ENCODE peak calls at places on chromosome 9, in nine cellular contexts. U is upper lobe of right lung; N is GM12864; D is HFF-Myc; E is CD8-positive, alpha-beta T cell; S is AG09319; B is heart left ventricle; F is adrenal gland; J is A549. V is an unnamed sample.
A peak's percentile ranks its signal among the peaks of the same experiment; 100 is the strongest.

GRCh38 chr9:71509054-71509453 is 259.3 kb downstream of the CEMIP2 start:
- DNase-seq in E (no peak), F (no peak), S (no peak), U (no peak), N (no peak), B (no peak), D (no peak), J (peak; percentile 5), V (no peak)

GRCh38 chr9:80995759-80996158 is 693.6 kb downstream of the TLE1 start:
- DNase-seq in U (no peak), B (no peak), J (peak; percentile 2), F (no peak), N (no peak), S (no peak), E (no peak), D (peak; percentile 22), V (no peak)

GRCh38 chr9:118659011-118659410 is 710.2 kb downstream of the BRINP1 start:
- DNase-seq in N (no peak), D (no peak), U (no peak), J (no peak), S (no peak), B (no peak), F (no peak), E (no peak), V (no peak)

GRCh38 chr9:15693701-15694100 is 140.9 kb downstream of the CCDC171 start:
- DNase-seq in E (no peak), B (no peak), N (no peak), F (no peak), U (no peak), S (no peak), D (no peak), J (no peak), V (no peak)

GRCh38 chr9:110599468-110599867 is 19.9 kb upstream of the SVEP1 start:
- DNase-seq in B (no peak), U (no peak), J (no peak), F (no peak), E (no peak), S (no peak), N (no peak), D (no peak), V (no peak)

GRCh38 chr9:92257327-92257726 is 36.2 kb downstream of the IARS1 start:
- DNase-seq in F (no peak), N (no peak), U (no peak), B (no peak), S (no peak), E (no peak), J (no peak), D (no peak), V (no peak)

GRCh38 chr9:69155341-69156030 is 18.6 kb upstream of the TJP2 start:
- DNase-seq in N (no peak), E (no peak), F (no peak), B (no peak), S (no peak), J (no peak), D (no peak), U (no peak), V (peak; percentile 65)

GRCh38 chr9:101119206-101119819 is 90.8 kb downstream of the PLPPR1 start:
- DNase-seq in E (no peak), D (no peak), S (no peak), F (peak; percentile 49), U (peak; percentile 74), B (peak; percentile 57), N (no peak), J (peak; percentile 58), V (peak; percentile 47)

GRCh38 chr9:83505282-83505681 is 32.9 kb downstream of the FRMD3 start:
- DNase-seq in J (no peak), N (no peak), U (no peak), D (no peak), E (no peak), S (no peak), B (no peak), F (no peak), V (no peak)

GRCh38 chr9:88976186-88976887 is 14.9 kb upstream of the S1PR3 start:
- DNase-seq in S (no peak), D (no peak), F (no peak), J (no peak), N (no peak), U (no peak), E (no peak), B (no peak), V (no peak)

GRCh38 chr9:93896496-93897033 is 58.6 kb downstream of the BARX1 start:
- DNase-seq in S (no peak), D (no peak), E (no peak), F (no peak), N (no peak), U (peak; percentile 45), J (no peak), B (no peak), V (no peak)

GRCh38 chr9:115944166-115944948 is 209.2 kb upstream of the PAPPA start:
- DNase-seq in U (peak; percentile 75), J (peak; percentile 100), E (no peak), F (peak; percentile 39), N (no peak), D (peak; percentile 99), B (peak; percentile 69), S (peak; percentile 100), V (no peak)

GRCh38 chr9:123250504-123250903 is 17.9 kb downstream of the STRBP start:
- DNase-seq in J (no peak), E (no peak), S (no peak), U (no peak), F (no peak), N (no peak), D (no peak), B (no peak), V (no peak)

GRCh38 chr9:95506438-95506691 is 10.4 kb downstream of the PTCH1 start:
- DNase-seq in J (peak; percentile 36), N (no peak), F (peak; percentile 37), U (no peak), B (no peak), D (no peak), E (peak; percentile 32), S (no peak), V (peak; percentile 80)
- TF ChIP-seq CTCF in J (no peak), N (no peak), F (no peak), U (no peak), B (no peak), D (no peak), E (no peak), S (no peak), V (no peak)

GRCh38 chr9:73738741-73739530 is 587.3 kb downstream of the ANXA1 start:
- DNase-seq in S (peak; percentile 32), B (no peak), U (no peak), D (no peak), F (no peak), N (no peak), J (no peak), E (no peak), V (no peak)

GRCh38 chr9:73742412-73742811 is 590.7 kb downstream of the ANXA1 start:
- DNase-seq in S (no peak), J (no peak), D (no peak), U (no peak), N (no peak), B (no peak), F (no peak), E (no peak), V (no peak)

GRCh38 chr9:73743826-73744225 is 592.2 kb downstream of the ANXA1 start:
- DNase-seq in U (no peak), F (no peak), E (no peak), B (no peak), S (no peak), N (no peak), D (no peak), J (no peak), V (no peak)

GRCh38 chr9:73745598-73745997 is 593.9 kb downstream of the ANXA1 start:
- DNase-seq in B (no peak), E (no peak), U (no peak), N (no peak), F (no peak), D (no peak), J (no peak), S (no peak), V (no peak)

DNA sequence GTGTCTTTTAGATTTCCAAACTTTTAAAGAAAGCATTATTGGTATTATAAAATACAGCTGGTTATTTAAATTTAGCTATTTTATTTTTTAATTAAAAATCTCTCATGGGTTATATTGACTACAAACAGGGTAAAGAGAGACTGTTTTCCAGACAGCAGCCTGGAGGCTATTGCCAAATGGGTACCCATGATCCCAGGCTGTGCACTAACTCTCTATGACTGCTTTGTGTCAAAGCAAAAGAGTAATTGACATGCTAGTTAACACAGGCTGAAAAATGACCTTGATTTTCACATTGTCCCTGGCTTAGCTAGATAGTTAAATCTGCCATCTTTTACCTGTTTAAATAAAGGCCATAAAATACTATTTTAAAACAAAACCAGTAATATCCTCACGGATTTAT is 589.7 kb downstream of the ANXA1 start:
- DNase-seq in D (no peak), J (no peak), E (no peak), N (no peak), S (no peak), F (no peak), B (no peak), U (no peak), V (no peak)
- TF ChIP-seq CTCF in D (no peak), J (no peak), E (no peak), N (no peak), S (no peak), F (no peak), B (no peak), U (no peak), V (no peak)

GRCh38 chr9:131395745-131396479 is 2.0 kb downstream of the PRRC2B start:
- DNase-seq in B (no peak), D (no peak), U (no peak), S (no peak), F (no peak), J (no peak), E (no peak), N (no peak), V (no peak)
- TF ChIP-seq CTCF in B (no peak), D (no peak), U (no peak), S (no peak), F (no peak), J (no peak), E (no peak), N (no peak), V (no peak)

DNA sequence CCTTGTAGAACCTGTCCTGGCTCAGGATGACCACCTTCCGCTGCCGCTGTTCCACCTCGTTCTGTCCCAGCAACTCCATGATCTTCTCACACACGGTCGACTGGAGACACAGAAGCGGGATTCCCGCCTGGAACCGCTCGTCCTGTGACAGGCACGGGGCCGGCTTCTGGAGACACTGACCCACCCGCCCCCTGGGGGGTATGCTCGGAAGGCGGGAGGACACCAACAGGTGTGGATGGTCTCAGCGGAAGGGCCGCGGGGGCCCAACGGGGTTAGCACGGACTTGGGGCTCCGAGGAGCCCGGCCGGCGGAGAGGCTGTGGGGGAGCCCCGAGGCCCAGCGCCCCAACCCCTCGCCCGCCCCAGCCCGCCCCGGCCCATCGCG is 525 bp downstream of the UCK1 start:
- DNase-seq in N (no peak), S (no peak), F (peak; percentile 38), B (no peak), E (no peak), U (peak; percentile 75), J (peak; percentile 40), D (no peak), V (peak; percentile 70)
- TF ChIP-seq CTCF in N (peak; percentile 19), S (peak; percentile 10), F (no peak), B (peak; percentile 14), E (no peak), U (peak; percentile 23), J (peak; percentile 11), D (peak; percentile 11), V (no peak)

V was measured in GM20000.